ENCODE peak calls at places on chromosomes 4 and X, in six cellular contexts. G is breast epithelium, B is AG10803, P is glutamatergic neuron, N is activated B cell treated with CpG ODN at 0.5 μM for 24 hours, R is GM13977. J is an unnamed sample.

GRCh38 chr4:100095729-100096595 is 94.3 kb downstream of the DDIT4L start:
- DNase-seq in G (peak), B (peak), P (peak), N (no peak), R (peak), J (peak)

GRCh38 chr4:126775485-126776106 is 857.2 kb upstream of the INTU start:
- DNase-seq in G (no peak), B (no peak), P (no peak), N (no peak), R (no peak), J (no peak)

GRCh38 chrX:19709812-19710518 is 177.4 kb downstream of the SH3KBP1 start:
- DNase-seq in G (no peak), B (peak), P (no peak), N (no peak), R (no peak), J (no peak)

GRCh38 chr4:2047031-2047660 is 12.0 kb upstream of the NAT8L start:
- DNase-seq in G (no peak), B (no peak), P (no peak), N (no peak), R (no peak), J (no peak)

GRCh38 chr4:158775091-158775651 is 6.3 kb downstream of the FNIP2 start:
- DNase-seq in G (no peak), B (peak), P (no peak), N (no peak), R (no peak), J (no peak)

GRCh38 chrX:135437867-135438733 is 16.4 kb downstream of the SMIM10L2A start:
- DNase-seq in G (no peak), B (no peak), P (no peak), N (no peak), R (no peak), J (no peak)

GRCh38 chrX:123087326-123087725 is 96.8 kb upstream of the GRIA3 start:
- DNase-seq in G (no peak), B (peak), P (no peak), N (no peak), R (no peak), J (no peak)

GRCh38 chrX:120401301-120401700 is 39.4 kb downstream of the ATP1B4 start:
- DNase-seq in G (no peak), B (no peak), P (no peak), N (no peak), R (no peak), J (no peak)

GRCh38 chrX:149495573-149496071 is 9.5 kb downstream of the IDS start:
- DNase-seq in G (no peak), B (peak), P (no peak), N (no peak), R (no peak), J (no peak)

GRCh38 chr4:189771696-189772361 is 168.8 kb upstream of the FRG1 start:
- DNase-seq in G (no peak), B (peak), P (no peak), N (no peak), R (no peak), J (no peak)

GRCh38 chr4:129113438-129113837 is 17.5 kb downstream of the C4orf33 start:
- DNase-seq in G (no peak), B (no peak), P (no peak), N (no peak), R (no peak), J (no peak)

GRCh38 chrX:17788439-17788838 is 51.1 kb downstream of the SCML1 start:
- DNase-seq in G (peak), B (peak), P (peak), N (no peak), R (peak), J (peak)

GRCh38 chr4:7240341-7240740 is 48.0 kb downstream of the SORCS2 start:
- DNase-seq in G (no peak), B (no peak), P (no peak), N (no peak), R (no peak), J (no peak)

GRCh38 chr4:188336891-188337290 is 197.7 kb downstream of the TRIML1 start:
- DNase-seq in G (no peak), B (no peak), P (no peak), N (no peak), R (no peak), J (no peak)

GRCh38 chrX:48474127-48474526 is 1.9 kb upstream of the FTSJ1 start:
- DNase-seq in G (no peak), B (no peak), P (no peak), N (no peak), R (no peak), J (no peak)

GRCh38 chrX:42096262-42096939 is 173.0 kb upstream of the CASK start:
- DNase-seq in G (no peak), B (peak), P (no peak), N (no peak), R (no peak), J (no peak)

GRCh38 chr4:144562019-144562740 is 83.8 kb upstream of the HHIP start:
- DNase-seq in G (no peak), B (no peak), P (peak), N (no peak), R (no peak), J (no peak)

GRCh38 chrX:100350704-100351489 is 59.2 kb downstream of the PCDH19 start:
- DNase-seq in G (no peak), B (no peak), P (no peak), N (no peak), R (no peak), J (no peak)
- TF ChIP-seq CTCF in G (no peak), B (no peak), P (no peak), N (no peak), R (no peak), J (no peak)

DNA sequence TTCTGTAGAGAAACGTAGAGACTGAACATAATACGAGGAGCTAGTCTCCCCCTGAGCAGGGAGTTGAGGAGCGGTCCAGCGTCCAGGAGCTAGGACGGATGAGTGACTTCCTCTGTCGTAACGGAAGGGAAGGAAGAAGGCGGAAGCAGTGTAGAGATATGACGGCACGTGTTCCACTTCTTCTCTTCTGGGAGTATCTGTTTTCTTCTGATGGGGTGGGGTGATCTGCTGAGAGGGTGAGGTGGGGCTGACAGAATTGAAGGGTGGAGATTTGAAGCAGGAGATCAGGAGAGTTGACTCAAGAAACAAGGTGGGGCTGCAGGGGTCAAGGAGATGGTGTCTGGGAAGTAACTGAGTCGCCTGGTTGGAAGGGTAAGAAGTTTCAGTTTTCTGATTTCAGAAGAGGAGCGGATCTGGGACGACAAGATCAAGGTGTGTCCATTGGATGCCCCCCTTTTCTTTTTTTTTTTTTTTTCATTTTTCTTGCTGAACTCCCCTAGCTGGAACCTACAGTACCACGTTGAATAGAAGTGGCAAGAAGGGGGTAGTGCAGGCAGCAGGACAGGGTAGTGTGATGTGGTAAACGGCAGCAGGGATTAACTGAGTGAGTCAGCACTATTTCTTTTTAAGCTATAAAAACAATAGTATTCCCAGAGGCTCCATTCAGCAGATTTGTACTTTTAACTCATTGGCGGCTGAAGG is 50.7 kb upstream of the SETD7 start:
- DNase-seq in G (no peak), B (peak), P (no peak), N (no peak), R (no peak), J (no peak)
- TF ChIP-seq CTCF in G (no peak), B (peak), P (no peak), N (no peak), R (no peak), J (no peak)

GRCh38 chr4:42985971-42986370 is 93.5 kb downstream of the GRXCR1 start:
- DNase-seq in G (no peak), B (no peak), P (no peak), N (no peak), R (no peak), J (no peak)
- TF ChIP-seq CTCF in G (no peak), B (no peak), P (no peak), N (no peak), R (no peak), J (no peak)

DNA sequence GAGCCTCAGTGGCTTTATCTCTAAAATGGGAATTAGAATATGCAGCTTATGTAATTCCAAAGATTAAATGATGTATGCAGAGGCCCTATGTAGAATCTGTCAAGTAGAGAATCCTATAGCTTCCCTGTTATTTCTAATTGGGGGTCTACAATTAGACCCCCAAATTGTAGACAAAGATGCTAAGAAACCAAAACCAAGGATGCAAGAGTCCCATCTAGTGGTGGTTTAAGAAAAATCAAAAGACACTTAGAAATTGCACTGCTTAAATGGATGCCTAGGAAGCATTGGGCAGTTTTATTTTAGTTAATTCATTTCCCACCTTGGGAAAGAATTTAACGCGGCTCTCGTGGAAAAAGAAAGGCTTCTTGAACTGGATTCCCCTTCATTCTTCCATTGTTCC is 115.2 kb downstream of the GABRA2 start:
- DNase-seq in G (no peak), B (no peak), P (no peak), N (no peak), R (no peak), J (no peak)
- TF ChIP-seq CTCF in G (no peak), B (no peak), P (peak), N (no peak), R (peak), J (peak)

GRCh38 chr4:187307131-187307530 is 583.5 kb upstream of the FAT1 start:
- DNase-seq in G (no peak), B (peak), P (no peak), N (no peak), R (no peak), J (no peak)

GRCh38 chr4:187304131-187304530 is 580.5 kb upstream of the FAT1 start:
- DNase-seq in G (no peak), B (no peak), P (peak), N (no peak), R (no peak), J (no peak)

GRCh38 chr4:187312299-187312698 is 588.6 kb upstream of the FAT1 start:
- DNase-seq in G (no peak), B (no peak), P (no peak), N (no peak), R (no peak), J (no peak)

GRCh38 chr4:187309456-187309855 is 585.8 kb upstream of the FAT1 start:
- DNase-seq in G (no peak), B (peak), P (no peak), N (no peak), R (no peak), J (no peak)
- TF ChIP-seq CTCF in G (no peak), B (no peak), P (no peak), N (no peak), R (no peak), J (no peak)

DNA sequence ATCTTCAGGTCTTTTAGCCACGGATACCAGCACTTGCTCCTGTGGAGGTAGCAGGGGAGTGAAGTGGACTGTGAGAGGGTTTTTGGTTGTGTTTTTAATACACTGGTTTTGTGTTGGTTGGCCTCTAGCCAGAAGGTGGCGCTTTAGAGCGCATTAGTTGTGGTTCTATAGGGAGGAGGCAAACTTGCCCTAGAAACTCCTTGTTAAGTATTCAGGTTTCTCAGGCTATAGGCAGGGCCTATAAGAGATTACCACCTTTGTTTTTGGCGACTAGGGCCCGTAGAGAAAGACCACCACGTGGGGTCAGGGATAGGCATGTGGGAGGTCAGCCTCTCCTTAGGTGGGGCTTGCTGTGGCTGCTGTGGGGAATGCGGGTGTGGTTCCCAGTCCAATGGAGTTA is 221.6 kb upstream of the SPANXN4 start:
- DNase-seq in G (no peak), B (no peak), P (peak), N (no peak), R (no peak), J (no peak)
- TF ChIP-seq CTCF in G (no peak), B (no peak), P (no peak), N (no peak), R (peak), J (peak)

GRCh38 chrX:8870411-8870810 is 69.2 kb upstream of the FAM9A start:
- DNase-seq in G (no peak), B (peak), P (no peak), N (no peak), R (no peak), J (no peak)

GRCh38 chrX:8868070-8868795 is 67.0 kb upstream of the FAM9A start:
- DNase-seq in G (no peak), B (peak), P (no peak), N (no peak), R (no peak), J (no peak)

GRCh38 chrX:8867454-8867853 is 66.3 kb upstream of the FAM9A start:
- DNase-seq in G (no peak), B (peak), P (no peak), N (no peak), R (no peak), J (no peak)

GRCh38 chrX:8869812-8870211 is 68.6 kb upstream of the FAM9A start:
- DNase-seq in G (no peak), B (no peak), P (no peak), N (no peak), R (no peak), J (no peak)

GRCh38 chrX:8868906-8869305 is 67.7 kb upstream of the FAM9A start:
- DNase-seq in G (no peak), B (peak), P (no peak), N (no peak), R (no peak), J (no peak)
- TF ChIP-seq CTCF in G (peak), B (peak), P (no peak), N (no peak), R (peak), J (no peak)

J was measured in neural crest cell.